ENCODE peak calls at places on chromosomes 12 and 14, in five cellular contexts. Y, X, G, F and E are unnamed samples.
A peak's percentile ranks its signal among the peaks of the same experiment; 100 is the strongest.

GRCh38 chr14:29458547-29458946 is 469.1 kb downstream of the PRKD1 start:
- DNase-seq in Y (no peak), X (no peak), G (no peak), F (no peak), E (no peak)

GRCh38 chr14:55605793-55606192 is 25.8 kb downstream of the KTN1 start:
- DNase-seq in Y (no peak), X (no peak), G (no peak), F (no peak), E (no peak)

GRCh38 chr12:46266382-46266791 is 2.5 kb downstream of the SLC38A1 start:
- DNase-seq in Y (peak; percentile 59), X (peak; percentile 44), G (no peak), F (no peak), E (no peak)

GRCh38 chr12:4168041-4168440 is 105.5 kb upstream of the CCND2 start:
- DNase-seq in Y (no peak), X (no peak), G (no peak), F (no peak), E (no peak)

GRCh38 chr12:65642006-65642695 is 182.1 kb upstream of the HMGA2 start:
- DNase-seq in Y (no peak), X (no peak), G (no peak), F (no peak), E (no peak)

GRCh38 chr14:68569970-68570409 is 222.9 kb downstream of the ZFP36L1 start:
- DNase-seq in Y (no peak), X (no peak), G (no peak), F (no peak), E (no peak)

GRCh38 chr12:47990351-47991105 is 13.7 kb downstream of the COL2A1 start:
- DNase-seq in Y (no peak), X (no peak), G (no peak), F (no peak), E (no peak)

GRCh38 chr12:25864287-25864686 is 94.2 kb upstream of the RASSF8 start:
- DNase-seq in Y (no peak), X (no peak), G (no peak), F (peak; percentile 23), E (no peak)

GRCh38 chr12:94622475-94622874 is 27.9 kb downstream of the TMCC3 start:
- DNase-seq in Y (peak; percentile 50), X (no peak), G (no peak), F (no peak), E (no peak)

GRCh38 chr14:29236848-29237247 is 470.3 kb downstream of the FOXG1 start:
- DNase-seq in Y (no peak), X (peak; percentile 59), G (no peak), F (peak; percentile 41), E (no peak)

GRCh38 chr12:41058266-41058665 is 129.9 kb upstream of the PDZRN4 start:
- DNase-seq in Y (no peak), X (no peak), G (no peak), F (no peak), E (no peak)

GRCh38 chr14:51602176-51602759 is 49.4 kb upstream of the FRMD6 start:
- DNase-seq in Y (no peak), X (no peak), G (no peak), F (no peak), E (no peak)

GRCh38 chr14:74733241-74733640 is 20.3 kb downstream of the FCF1 start:
- DNase-seq in Y (no peak), X (no peak), G (no peak), F (no peak), E (no peak)

GRCh38 chr14:45970589-45970988 is 681.0 kb downstream of the RPL10L start:
- DNase-seq in Y (no peak), X (no peak), G (no peak), F (no peak), E (no peak)

GRCh38 chr14:33836203-33836894 is 114.5 kb downstream of the EGLN3 start:
- DNase-seq in Y (no peak), X (no peak), G (no peak), F (no peak), E (no peak)

GRCh38 chr12:30197392-30198047 is 413.8 kb upstream of the TMTC1 start:
- DNase-seq in Y (no peak), X (no peak), G (no peak), F (no peak), E (no peak)

GRCh38 chr14:77158175-77158908 is 16.8 kb upstream of the ZDHHC22 start:
- DNase-seq in Y (no peak), X (peak; percentile 27), G (peak; percentile 78), F (peak; percentile 57), E (peak; percentile 36)

GRCh38 chr14:30034049-30034635 is 106.5 kb upstream of the PRKD1 start:
- DNase-seq in Y (no peak), X (peak; percentile 7), G (no peak), F (no peak), E (no peak)

GRCh38 chr12:112126000-112126431 is 656 bp downstream of the TRAFD1 start:
- DNase-seq in Y (peak; percentile 13), X (no peak), G (no peak), F (no peak), E (no peak)

GRCh38 chr14:23544511-23545447 is 6.8 kb downstream of the ZFHX2 start:
- DNase-seq in Y (no peak), X (no peak), G (no peak), F (no peak), E (peak; percentile 61)

GRCh38 chr12:106889950-106890626 is 65.6 kb upstream of the TMEM263 start:
- DNase-seq in Y (no peak), X (no peak), G (no peak), F (no peak), E (no peak)

GRCh38 chr12:56714431-56714929 is 10.6 kb downstream of the NACA start:
- DNase-seq in Y (no peak), X (no peak), G (no peak), F (no peak), E (no peak)

GRCh38 chr14:103110681-103111296 is 12.5 kb upstream of the TNFAIP2 start:
- DNase-seq in Y (no peak), X (no peak), G (no peak), F (no peak), E (no peak)

GRCh38 chr14:59360923-59361794 is 104.0 kb downstream of the GPR135 start:
- DNase-seq in Y (peak; percentile 85), X (no peak), G (no peak), F (peak; percentile 90), E (peak; percentile 80)

GRCh38 chr14:75123991-75124390 is 2.9 kb downstream of the NEK9 start:
- DNase-seq in Y (peak; percentile 49), X (peak; percentile 38), G (no peak), F (peak; percentile 93), E (no peak)

GRCh38 chr14:99393059-99393655 is 87.5 kb downstream of the SETD3 start:
- DNase-seq in Y (peak; percentile 50), X (no peak), G (no peak), F (peak; percentile 64), E (no peak)

GRCh38 chr12:54431911-54432814 is 13.1 kb upstream of the ITGA5 start:
- DNase-seq in Y (no peak), X (peak; percentile 67), G (no peak), F (no peak), E (peak; percentile 77)

GRCh38 chr12:843609-844008 is 91.2 kb downstream of the WNK1 start:
- DNase-seq in Y (no peak), X (no peak), G (no peak), F (no peak), E (no peak)

GRCh38 chr14:53042480-53042879 is 91.6 kb upstream of the FERMT2 start:
- DNase-seq in Y (no peak), X (no peak), G (no peak), F (no peak), E (no peak)

GRCh38 chr12:69511016-69511415 is 40.8 kb downstream of the FRS2 start:
- DNase-seq in Y (no peak), X (no peak), G (no peak), F (no peak), E (no peak)

GRCh38 chr14:61766136-61766535 is 3.9 kb downstream of the SNAPC1 start:
- DNase-seq in Y (no peak), X (no peak), G (no peak), F (no peak), E (no peak)

GRCh38 chr14:24959791-24960331 is 90.1 kb downstream of the STXBP6 start:
- DNase-seq in Y (no peak), X (no peak), G (no peak), F (no peak), E (no peak)

GRCh38 chr12:130695061-130695460 is 21.0 kb downstream of the RIMBP2 start:
- DNase-seq in Y (no peak), X (no peak), G (no peak), F (no peak), E (no peak)

GRCh38 chr14:100902792-100903191 is 730 bp downstream of the RTL1 start:
- DNase-seq in Y (no peak), X (no peak), G (no peak), F (no peak), E (no peak)

GRCh38 chr12:48952691-48953090 is 4.6 kb downstream of the ARF3 start:
- DNase-seq in Y (no peak), X (no peak), G (no peak), F (no peak), E (no peak)

GRCh38 chr12:49000346-49000745 is 1.2 kb upstream of the DDN start:
- DNase-seq in Y (no peak), X (no peak), G (no peak), F (no peak), E (no peak)